ENCODE peak calls at places on chromosome 1, in eight cellular contexts. G, T, O, B, N, R, V and L are unnamed samples.

GRCh38 chr1:43883321-43883720 is 50.3 kb upstream of the ARTN start:
- DNase-seq in G (no peak), T (no peak), O (no peak), B (no peak), N (no peak), R (no peak), V (no peak), L (no peak)

GRCh38 chr1:14915356-14916054 is 238.0 kb upstream of the TMEM51 start:
- DNase-seq in G (no peak), T (peak; percentile 74), O (peak; percentile 46), B (peak; percentile 22), N (peak; percentile 89), R (no peak), V (peak; percentile 28), L (peak; percentile 50)

GRCh38 chr1:113215015-113215414 is 142.0 kb downstream of the LRIG2 start:
- DNase-seq in G (no peak), T (no peak), O (no peak), B (no peak), N (no peak), R (no peak), V (no peak), L (no peak)

GRCh38 chr1:146032613-146033219 is 11.2 kb upstream of the HJV start:
- DNase-seq in G (no peak), T (no peak), O (peak; percentile 76), B (peak; percentile 56), N (no peak), R (peak; percentile 10), V (peak; percentile 48), L (peak; percentile 46)

GRCh38 chr1:91575909-91576519 is 75.4 kb downstream of the CDC7 start:
- DNase-seq in G (no peak), T (no peak), O (peak; percentile 14), B (no peak), N (no peak), R (no peak), V (no peak), L (no peak)

GRCh38 chr1:242065813-242066212 is 66.9 kb upstream of the MAP1LC3C start:
- DNase-seq in G (no peak), T (no peak), O (no peak), B (no peak), N (no peak), R (no peak), V (no peak), L (no peak)

GRCh38 chr1:32345289-32345827 is 9.3 kb upstream of the MARCKSL1 start:
- DNase-seq in G (no peak), T (no peak), O (no peak), B (peak; percentile 58), N (no peak), R (peak; percentile 38), V (no peak), L (no peak)

GRCh38 chr1:166849135-166849534 is 9.9 kb downstream of the POGK start:
- DNase-seq in G (no peak), T (no peak), O (no peak), B (no peak), N (no peak), R (no peak), V (no peak), L (no peak)

GRCh38 chr1:22861764-22862440 is 110.8 kb downstream of the LACTBL1 start:
- DNase-seq in G (no peak), T (peak; percentile 83), O (peak; percentile 78), B (peak; percentile 72), N (peak; percentile 79), R (peak; percentile 63), V (peak; percentile 33), L (no peak)